ENCODE peak calls at places on chromosome 9, in four cellular contexts. One of them, this sample, is unnamed.
A peak's percentile ranks its signal among the peaks of the same experiment; 100 is the strongest.

GRCh38 chr9:18410983-18411382 is 63.0 kb upstream of the ADAMTSL1 start:
- DNase-seq in GM12891: no peak
- DNase-seq in K562: no peak
- DNase-seq in GM12878: no peak
- DNase-seq in this sample: no peak

GRCh38 chr9:7223981-7224380 is 466.2 kb downstream of the KDM4C start:
- DNase-seq in GM12891: no peak
- DNase-seq in K562: no peak
- DNase-seq in GM12878: no peak
- DNase-seq in this sample: no peak

GRCh38 chr9:78552802-78553201 is 255.9 kb downstream of the PSAT1 start:
- DNase-seq in GM12891: no peak
- DNase-seq in K562: no peak
- DNase-seq in GM12878: no peak
- DNase-seq in this sample: no peak

GRCh38 chr9:15306757-15307522 is at the start of gene TTC39B:
- DNase-seq in GM12891: peak; percentile 65
- DNase-seq in K562: peak; percentile 88
- DNase-seq in GM12878: no peak
- DNase-seq in this sample: peak; percentile 10

GRCh38 chr9:133759946-133760345 is 21.8 kb upstream of the SARDH start:
- DNase-seq in GM12891: no peak
- DNase-seq in K562: no peak
- DNase-seq in GM12878: no peak
- DNase-seq in this sample: no peak

GRCh38 chr9:88998911-88999310 is 7.6 kb downstream of the S1PR3 start:
- DNase-seq in GM12891: no peak
- DNase-seq in K562: no peak
- DNase-seq in GM12878: no peak
- DNase-seq in this sample: no peak

GRCh38 chr9:80320916-80321315 is 749.2 kb downstream of the TLE4 start:
- DNase-seq in GM12891: no peak
- DNase-seq in K562: no peak
- DNase-seq in GM12878: no peak
- DNase-seq in this sample: no peak

GRCh38 chr9:76717176-76717575 is 47.1 kb upstream of the PCA3 start:
- DNase-seq in GM12891: no peak
- DNase-seq in K562: no peak
- DNase-seq in GM12878: no peak
- DNase-seq in this sample: no peak

GRCh38 chr9:126363847-126364671 is 37.4 kb downstream of the MVB12B start:
- DNase-seq in GM12891: no peak
- DNase-seq in K562: no peak
- DNase-seq in GM12878: no peak
- DNase-seq in this sample: no peak

GRCh38 chr9:135641047-135641446 is 1.7 kb upstream of the GLT6D1 start:
- DNase-seq in GM12891: no peak
- DNase-seq in K562: no peak
- DNase-seq in GM12878: no peak
- DNase-seq in this sample: no peak

GRCh38 chr9:123561055-123561454 is 205.1 kb downstream of the CRB2 start:
- DNase-seq in GM12891: no peak
- DNase-seq in K562: no peak
- DNase-seq in GM12878: no peak
- DNase-seq in this sample: no peak

GRCh38 chr9:26856413-26857032 is 36.1 kb downstream of the CAAP1 start:
- DNase-seq in GM12891: no peak
- DNase-seq in K562: peak; percentile 19
- DNase-seq in GM12878: peak; percentile 45
- DNase-seq in this sample: peak; percentile 51

GRCh38 chr9:133341369-133342082 is 5.5 kb upstream of the SURF6 start:
- DNase-seq in GM12891: no peak
- DNase-seq in K562: no peak
- DNase-seq in GM12878: no peak
- DNase-seq in this sample: peak; percentile 88

GRCh38 chr9:136107155-136107952 is 11.3 kb downstream of the TMEM250 start:
- DNase-seq in GM12891: no peak
- DNase-seq in K562: peak; percentile 73
- DNase-seq in GM12878: no peak
- DNase-seq in this sample: no peak

GRCh38 chr9:34957492-34958410 is at the start of gene PHF24:
- DNase-seq in GM12891: no peak
- DNase-seq in K562: peak; percentile 54
- DNase-seq in GM12878: no peak
- DNase-seq in this sample: no peak

GRCh38 chr9:128556915-128557634 is 4.7 kb downstream of the SPTAN1 start:
- DNase-seq in GM12891: no peak
- DNase-seq in K562: no peak
- DNase-seq in GM12878: no peak
- DNase-seq in this sample: no peak

GRCh38 chr9:109143881-109144562 is 23.0 kb downstream of the FRRS1L start:
- DNase-seq in GM12891: peak; percentile 40
- DNase-seq in K562: peak; percentile 78
- DNase-seq in GM12878: peak; percentile 23
- DNase-seq in this sample: peak; percentile 28

GRCh38 chr9:72271617-72272478 is 93.2 kb downstream of the ZFAND5 start:
- DNase-seq in GM12891: peak; percentile 37
- DNase-seq in K562: peak; percentile 66
- DNase-seq in GM12878: no peak
- DNase-seq in this sample: peak; percentile 52

GRCh38 chr9:5976668-5977397 is 38.6 kb downstream of the RANBP6 start:
- DNase-seq in GM12891: no peak
- DNase-seq in K562: no peak
- DNase-seq in GM12878: peak; percentile 11
- DNase-seq in this sample: no peak

GRCh38 chr9:631596-631995 is 209.9 kb upstream of the DMRT1 start:
- DNase-seq in GM12891: no peak
- DNase-seq in K562: no peak
- DNase-seq in GM12878: no peak
- DNase-seq in this sample: no peak

GRCh38 chr9:79592736-79593493 is 21.1 kb downstream of the TLE4 start:
- DNase-seq in GM12891: no peak
- DNase-seq in K562: no peak
- DNase-seq in GM12878: no peak
- DNase-seq in this sample: peak; percentile 56

GRCh38 chr9:9893837-9894236 is 719.0 kb downstream of the PTPRD start:
- DNase-seq in GM12891: no peak
- DNase-seq in K562: no peak
- DNase-seq in GM12878: no peak
- DNase-seq in this sample: no peak

GRCh38 chr9:72588336-72588735 is 66.9 kb downstream of the TMC1 start:
- DNase-seq in GM12891: no peak
- DNase-seq in K562: no peak
- DNase-seq in GM12878: no peak
- DNase-seq in this sample: no peak

GRCh38 chr9:78871452-78872331 is 574.8 kb downstream of the PSAT1 start:
- DNase-seq in GM12891: no peak
- DNase-seq in K562: no peak
- DNase-seq in GM12878: no peak
- DNase-seq in this sample: no peak

GRCh38 chr9:84419203-84419602 is 78.6 kb upstream of the SLC28A3 start:
- DNase-seq in GM12891: no peak
- DNase-seq in K562: no peak
- DNase-seq in GM12878: no peak
- DNase-seq in this sample: peak; percentile 21

GRCh38 chr9:127644943-127645342 is 32.9 kb downstream of the STXBP1 start:
- DNase-seq in GM12891: no peak
- DNase-seq in K562: no peak
- DNase-seq in GM12878: no peak
- DNase-seq in this sample: no peak

GRCh38 chr9:136740971-136741884 is 1.5 kb downstream of the LCN10 start:
- DNase-seq in GM12891: no peak
- DNase-seq in K562: peak; percentile 66
- DNase-seq in GM12878: no peak
- DNase-seq in this sample: no peak

GRCh38 chr9:122015165-122015821 is 77.8 kb downstream of the TTLL11 start:
- DNase-seq in GM12891: no peak
- DNase-seq in K562: no peak
- DNase-seq in GM12878: no peak
- DNase-seq in this sample: no peak
- TF ChIP-seq SPI1 in GM12891: no peak
- TF ChIP-seq SPI1 in K562: no peak
- TF ChIP-seq SPI1 in GM12878: no peak
- TF ChIP-seq SPI1 in this sample: no peak

GRCh38 chr9:116319480-116319879 is 165.9 kb downstream of the PAPPA start:
- DNase-seq in GM12891: no peak
- DNase-seq in K562: no peak
- DNase-seq in GM12878: no peak
- DNase-seq in this sample: no peak

GRCh38 chr9:116323012-116323411 is 169.4 kb downstream of the PAPPA start:
- DNase-seq in GM12891: no peak
- DNase-seq in K562: no peak
- DNase-seq in GM12878: no peak
- DNase-seq in this sample: no peak

GRCh38 chr9:116320180-116320799 is 166.7 kb downstream of the PAPPA start:
- DNase-seq in GM12891: no peak
- DNase-seq in K562: no peak
- DNase-seq in GM12878: no peak
- DNase-seq in this sample: no peak

GRCh38 chr9:116323571-116323970 is 170.0 kb downstream of the PAPPA start:
- DNase-seq in GM12891: no peak
- DNase-seq in K562: no peak
- DNase-seq in GM12878: no peak
- DNase-seq in this sample: no peak

DNA sequence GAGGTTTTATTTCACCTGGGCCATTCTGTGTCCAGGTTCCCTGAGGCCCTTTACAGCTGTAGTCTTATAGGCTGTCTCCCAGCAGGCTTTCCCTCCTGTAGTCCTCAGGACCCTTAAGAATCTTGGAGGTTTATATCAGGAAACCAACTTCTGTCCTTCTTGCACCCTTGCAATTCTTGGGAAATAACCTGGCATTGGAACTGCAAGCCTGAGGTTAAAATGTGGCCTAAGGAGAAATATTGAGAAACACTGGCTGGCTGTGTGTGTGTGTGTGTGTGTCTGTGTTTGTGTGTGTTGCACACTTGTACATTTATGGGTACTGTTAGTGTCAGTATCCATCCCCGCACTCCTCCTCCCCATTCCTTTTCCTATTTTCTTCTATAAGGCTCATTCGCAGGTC is 168.9 kb downstream of the PAPPA start:
- DNase-seq in GM12891: no peak
- DNase-seq in K562: no peak
- DNase-seq in GM12878: no peak
- DNase-seq in this sample: no peak
- TF ChIP-seq SPI1 in GM12891: no peak
- TF ChIP-seq SPI1 in K562: no peak
- TF ChIP-seq SPI1 in GM12878: no peak
- TF ChIP-seq SPI1 in this sample: no peak

DNA sequence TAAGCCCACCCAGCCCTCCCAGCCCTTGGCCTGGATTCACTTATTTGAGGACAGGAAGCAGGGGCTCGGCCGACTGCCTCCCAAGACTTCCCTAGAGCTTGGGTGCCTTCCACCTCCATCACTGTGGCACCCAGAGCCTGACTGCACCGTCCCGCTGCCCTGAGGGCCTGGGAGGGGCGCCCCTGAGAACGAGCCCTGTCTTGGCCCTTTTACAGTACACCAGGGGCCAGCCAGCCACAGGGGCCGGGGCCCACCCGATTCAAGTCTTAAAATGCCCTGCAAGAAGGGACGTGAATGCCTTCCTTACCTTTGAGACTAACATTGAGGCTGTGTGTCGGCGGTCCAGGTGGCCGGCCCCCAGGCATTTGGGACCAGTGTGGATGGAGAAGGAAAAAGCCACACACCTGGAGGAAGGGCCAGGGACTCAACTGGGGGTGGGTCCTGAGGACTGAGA is 16.9 kb downstream of the FAM78A start:
- DNase-seq in GM12891: no peak
- DNase-seq in K562: no peak
- DNase-seq in GM12878: no peak
- DNase-seq in this sample: no peak
- TF ChIP-seq SPI1 in GM12891: no peak
- TF ChIP-seq SPI1 in K562: no peak
- TF ChIP-seq SPI1 in GM12878: no peak
- TF ChIP-seq SPI1 in this sample: no peak

GRCh38 chr9:91178281-91179236 is 183.2 kb downstream of the AUH start:
- DNase-seq in GM12891: no peak
- DNase-seq in K562: no peak
- DNase-seq in GM12878: no peak
- DNase-seq in this sample: no peak
- TF ChIP-seq SPI1 in GM12891: no peak
- TF ChIP-seq SPI1 in K562: no peak
- TF ChIP-seq SPI1 in GM12878: no peak
- TF ChIP-seq SPI1 in this sample: no peak

DNA sequence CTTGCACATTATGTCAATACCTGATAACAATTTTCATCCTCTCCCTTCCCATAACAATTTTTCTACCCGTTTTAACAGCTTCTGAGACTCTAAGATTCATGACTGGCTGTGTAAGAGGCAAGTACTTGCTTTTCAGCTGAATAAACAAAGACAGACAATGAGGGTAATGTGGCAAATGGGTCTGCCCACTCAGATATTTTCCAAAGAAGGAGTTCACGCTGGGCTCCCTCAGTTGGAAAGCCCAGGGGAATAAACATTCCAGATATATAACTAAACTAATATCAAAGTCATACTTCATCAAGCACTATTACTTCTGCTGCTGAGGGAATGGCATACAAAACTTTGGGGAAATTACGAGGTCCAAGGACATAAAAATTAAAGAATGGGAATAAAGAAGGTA is 24.4 kb downstream of the MEGF9 start:
- DNase-seq in GM12891: no peak
- DNase-seq in K562: no peak
- DNase-seq in GM12878: no peak
- DNase-seq in this sample: no peak
- TF ChIP-seq SPI1 in GM12891: no peak
- TF ChIP-seq SPI1 in K562: no peak
- TF ChIP-seq SPI1 in GM12878: no peak
- TF ChIP-seq SPI1 in this sample: no peak

DNA sequence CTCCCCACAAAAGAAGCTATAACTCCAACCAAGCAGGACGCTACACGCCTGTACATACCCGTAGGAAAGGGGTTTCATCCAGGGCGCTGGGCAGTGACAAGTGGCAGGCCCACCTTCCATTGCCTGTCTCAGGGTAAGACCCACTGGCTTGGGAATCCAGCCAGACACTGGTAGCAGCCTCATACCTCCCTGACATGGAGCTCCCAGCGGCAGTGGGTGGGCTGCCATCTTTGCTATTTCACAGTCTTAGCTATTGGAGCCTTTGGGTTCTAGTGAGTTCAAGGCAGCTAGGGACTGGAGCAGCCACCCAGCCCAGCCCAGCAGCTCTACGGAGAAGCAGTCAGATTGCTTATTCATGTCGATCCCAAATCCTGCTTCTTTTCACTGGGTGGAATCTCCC is 3.4 kb upstream of the IFNA10 start:
- DNase-seq in GM12891: no peak
- DNase-seq in K562: no peak
- DNase-seq in GM12878: no peak
- DNase-seq in this sample: no peak
- TF ChIP-seq SPI1 in GM12891: no peak
- TF ChIP-seq SPI1 in K562: no peak
- TF ChIP-seq SPI1 in GM12878: no peak
- TF ChIP-seq SPI1 in this sample: no peak

GRCh38 chr9:23278566-23278965 is 547.5 kb downstream of the ELAVL2 start:
- DNase-seq in GM12891: no peak
- DNase-seq in K562: no peak
- DNase-seq in GM12878: no peak
- DNase-seq in this sample: no peak
- TF ChIP-seq SPI1 in GM12891: no peak
- TF ChIP-seq SPI1 in K562: no peak
- TF ChIP-seq SPI1 in GM12878: no peak
- TF ChIP-seq SPI1 in this sample: no peak

GRCh38 chr9:124780060-124780756 is 3.3 kb downstream of the OLFML2A start:
- DNase-seq in GM12891: no peak
- DNase-seq in K562: no peak
- DNase-seq in GM12878: no peak
- DNase-seq in this sample: no peak
- TF ChIP-seq SPI1 in GM12891: no peak
- TF ChIP-seq SPI1 in K562: no peak
- TF ChIP-seq SPI1 in GM12878: no peak
- TF ChIP-seq SPI1 in this sample: no peak